ENCODE peak calls at places on chromosomes 7 and 10, in five cellular contexts. C is choroid plexus epithelial cell, G is dorsolateral prefrontal cortex, R is epithelial cell of prostate, S is lower lobe of right lung. V is an unnamed sample.

GRCh38 chr7:48337012-48337621 is 165.9 kb downstream of the ABCA13 start:
- DNase-seq in S (no peak), C (peak; percentile 75), G (no peak), R (peak; percentile 2), V (peak; percentile 26)

GRCh38 chr10:28429573-28430216 is 103.2 kb upstream of the WAC start:
- DNase-seq in R (no peak), G (no peak), S (no peak), C (peak; percentile 6), V (no peak)

GRCh38 chr10:70441877-70442205 is 360 bp upstream of the NODAL start:
- DNase-seq in G (no peak), R (no peak), C (no peak), S (no peak), V (no peak)

GRCh38 chr7:17781491-17782215 is 158.6 kb downstream of the SNX13 start:
- DNase-seq in S (no peak), C (peak; percentile 64), R (no peak), G (no peak), V (peak; percentile 67)

GRCh38 chr10:108601856-108602255 is 1321.5 kb downstream of the XPNPEP1 start:
- DNase-seq in G (no peak), S (no peak), R (peak; percentile 20), C (no peak), V (no peak)

GRCh38 chr7:65269150-65269856 is 104.4 kb upstream of the ZNF92 start:
- DNase-seq in C (peak; percentile 75), G (no peak), S (peak; percentile 46), R (no peak), V (peak; percentile 82)

GRCh38 chr7:38374507-38374906 is 101.1 kb upstream of the TARP start:
- DNase-seq in R (no peak), S (no peak), C (peak; percentile 67), G (no peak), V (no peak)

GRCh38 chr7:98163269-98163668 is 48.0 kb upstream of the BHLHA15 start:
- DNase-seq in G (no peak), R (no peak), S (no peak), C (no peak), V (no peak)

GRCh38 chr7:801940-802364 is 30.3 kb upstream of the SUN1 start:
- DNase-seq in G (no peak), R (no peak), S (peak; percentile 86), C (peak; percentile 22), V (no peak)

GRCh38 chr7:151415375-151416112 is 5.7 kb upstream of the WDR86 start:
- DNase-seq in R (peak; percentile 88), S (no peak), C (peak; percentile 86), G (no peak), V (no peak)

GRCh38 chr7:108427766-108428165 is 28.5 kb downstream of the NRCAM start:
- DNase-seq in C (no peak), G (no peak), S (no peak), R (no peak), V (no peak)

GRCh38 chr7:132243463-132243862 is 332.8 kb downstream of the PLXNA4 start:
- DNase-seq in R (no peak), G (no peak), S (no peak), C (no peak), V (no peak)

GRCh38 chr10:101403161-101403560 is 49.2 kb downstream of the BTRC start:
- DNase-seq in G (no peak), S (no peak), R (no peak), C (no peak), V (no peak)

GRCh38 chr7:98266840-98267239 is 14.6 kb upstream of the BRI3 start:
- DNase-seq in G (no peak), R (no peak), C (peak; percentile 45), S (no peak), V (no peak)

GRCh38 chr7:121490309-121490708 is 94.2 kb upstream of the FAM3C start:
- DNase-seq in C (no peak), R (no peak), S (no peak), G (no peak), V (no peak)

GRCh38 chr10:133160813-133161471 is 923 bp downstream of the KNDC1 start:
- DNase-seq in R (no peak), S (no peak), C (no peak), G (no peak), V (no peak)

GRCh38 chr7:113784317-113784716 is 134.5 kb downstream of the PPP1R3A start:
- DNase-seq in G (no peak), C (no peak), R (no peak), S (no peak), V (no peak)

GRCh38 chr7:66758964-66759628 is 18.6 kb downstream of the RABGEF1 start:
- DNase-seq in C (peak; percentile 42), R (no peak), G (no peak), S (peak; percentile 67), V (no peak)

GRCh38 chr10:130227883-130228282 is 91.7 kb downstream of the GLRX3 start:
- DNase-seq in R (no peak), G (no peak), C (no peak), S (no peak), V (no peak)

GRCh38 chr7:28408105-28408973 is 4.0 kb upstream of the CREB5 start:
- DNase-seq in R (peak; percentile 31), S (peak; percentile 46), G (peak; percentile 30), C (no peak), V (no peak)

GRCh38 chr7:142420554-142421362 is 162.9 kb upstream of the PRSS58 start:
- DNase-seq in G (no peak), R (no peak), C (peak; percentile 65), S (no peak), V (no peak)

GRCh38 chr7:71633571-71634008 is 501.6 kb downstream of the GALNT17 start:
- DNase-seq in R (peak; percentile 50), G (no peak), S (no peak), C (peak; percentile 94), V (peak; percentile 89)

GRCh38 chr7:3260425-3260762 is 40.7 kb upstream of the SDK1 start:
- DNase-seq in G (no peak), R (no peak), C (peak; percentile 39), S (no peak), V (no peak)

GRCh38 chr7:155670521-155670920 is 26.1 kb downstream of the RBM33 start:
- DNase-seq in G (no peak), C (no peak), S (no peak), R (no peak), V (no peak)

GRCh38 chr7:35565927-35566326 is 129.0 kb downstream of the HERPUD2 start:
- DNase-seq in G (no peak), S (no peak), C (peak; percentile 17), R (no peak), V (no peak)

GRCh38 chr7:34143397-34143796 is 238.1 kb downstream of the BMPER start:
- DNase-seq in C (peak; percentile 82), G (no peak), R (no peak), S (no peak), V (no peak)

GRCh38 chr10:33306756-33307519 is 27.5 kb downstream of the NRP1 start:
- DNase-seq in R (no peak), G (no peak), S (no peak), C (peak; percentile 80), V (no peak)

GRCh38 chr7:2231992-2232765 is 566 bp downstream of the MAD1L1 start:
- DNase-seq in S (no peak), G (no peak), C (peak; percentile 23), R (no peak), V (no peak)

GRCh38 chr7:45702751-45703150 is 128.6 kb downstream of the ADCY1 start:
- DNase-seq in C (no peak), G (no peak), R (no peak), S (no peak), V (no peak)

GRCh38 chr7:101671783-101672356 is 42.8 kb upstream of the MYL10 start:
- DNase-seq in R (no peak), C (peak; percentile 26), S (no peak), G (no peak), V (no peak)

GRCh38 chr7:74002474-74003017 is 25.4 kb upstream of the ELN start:
- DNase-seq in S (peak; percentile 73), G (no peak), C (peak; percentile 59), R (no peak), V (peak; percentile 72)

GRCh38 chr10:71378341-71379117 is 18.2 kb upstream of the CDH23 start:
- DNase-seq in R (no peak), C (no peak), G (no peak), S (no peak), V (no peak)

GRCh38 chr10:10677479-10677878 is 340.2 kb upstream of the CELF2 start:
- DNase-seq in R (peak; percentile 16), S (peak; percentile 62), G (no peak), C (peak; percentile 88), V (peak; percentile 10)